ENCODE peak calls at places on chromosome 3, in four cellular contexts. Q is nephron progenitor cell, S is fibroblast of mammary gland, T is fibroblast of pulmonary artery. Z is an unnamed sample.

GRCh38 chr3:42803800-42804112 is 534 bp downstream of the HIGD1A start:
- DNase-seq in Q (peak), S (no peak), T (peak), Z (no peak)

GRCh38 chr3:188544012-188544411 is 390.1 kb downstream of the LPP start:
- DNase-seq in T (no peak), Q (no peak), S (no peak), Z (no peak)

GRCh38 chr3:189049458-189050231 is 122.1 kb upstream of the TPRG1 start:
- DNase-seq in T (no peak), S (no peak), Q (no peak), Z (no peak)

GRCh38 chr3:157176108-157176507 is 16.2 kb upstream of the CCNL1 start:
- DNase-seq in Q (peak), T (no peak), S (peak), Z (peak)

GRCh38 chr3:43254125-43254524 is 32.2 kb upstream of the SNRK start:
- DNase-seq in S (no peak), Q (no peak), T (no peak), Z (no peak)

GRCh38 chr3:196650740-196651311 is 11.3 kb downstream of the NRROS start:
- DNase-seq in T (peak), S (peak), Q (no peak), Z (peak)

GRCh38 chr3:183377307-183377959 is 51.0 kb downstream of the MCF2L2 start:
- DNase-seq in S (peak), T (no peak), Q (no peak), Z (peak)

GRCh38 chr3:174170248-174170647 is 688.9 kb upstream of the NAALADL2 start:
- DNase-seq in S (peak), Q (no peak), T (no peak), Z (no peak)

GRCh38 chr3:51929420-51930003 is 12.2 kb downstream of the RRP9 start:
- DNase-seq in S (peak), T (no peak), Q (peak), Z (peak)

GRCh38 chr3:136818851-136819783 is at the start of gene SLC35G2:
- DNase-seq in S (peak), T (peak), Q (peak), Z (peak)

GRCh38 chr3:30639937-30640336 is 33.5 kb downstream of the TGFBR2 start:
- DNase-seq in S (no peak), Q (no peak), T (no peak), Z (no peak)

GRCh38 chr3:23183114-23183513 is 20.0 kb upstream of the UBE2E2 start:
- DNase-seq in Q (no peak), S (no peak), T (no peak), Z (no peak)

GRCh38 chr3:23189183-23189582 is 13.9 kb upstream of the UBE2E2 start:
- DNase-seq in Q (no peak), T (no peak), S (no peak), Z (no peak)

DNA sequence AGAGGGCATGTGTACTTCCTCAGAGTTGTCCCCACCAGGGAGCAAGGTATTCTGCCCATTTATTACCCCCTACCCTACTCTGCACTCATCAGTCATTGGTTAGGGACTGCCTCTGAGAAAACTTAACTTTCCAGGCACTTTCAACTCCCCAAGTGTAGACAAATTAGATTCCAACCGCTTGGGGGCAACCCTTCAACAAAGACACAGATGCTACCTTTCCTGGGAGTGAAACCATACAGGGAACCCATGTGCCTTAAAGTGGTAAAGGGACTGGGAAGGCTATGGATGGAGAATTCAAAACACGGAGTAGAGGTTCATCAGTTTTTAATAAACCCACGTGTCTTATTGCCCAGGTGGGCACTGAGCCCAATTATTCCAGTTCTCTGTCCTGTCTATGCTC is 19.4 kb upstream of the UBE2E2 start:
- DNase-seq in Q (peak), T (peak), S (peak), Z (peak)
- TF ChIP-seq CTCF in Q (peak), T (peak), S (peak), Z (peak)

GRCh38 chr3:193452338-193452737 is 73.8 kb upstream of the ATP13A5 start:
- DNase-seq in S (no peak), Q (no peak), T (peak), Z (no peak)
- TF ChIP-seq CTCF in S (peak), Q (peak), T (peak), Z (no peak)

GRCh38 chr3:57961828-57962447 is 46.3 kb upstream of the FLNB start:
- DNase-seq in Q (no peak), S (peak), T (peak), Z (peak)
- TF ChIP-seq CTCF in Q (no peak), S (peak), T (peak), Z (peak)

GRCh38 chr3:142931222-142931621 is 32.3 kb downstream of the PAQR9 start:
- DNase-seq in S (no peak), T (no peak), Q (no peak), Z (no peak)
- TF ChIP-seq CTCF in S (peak), T (peak), Q (no peak), Z (no peak)

GRCh38 chr3:8996681-8997121 is 33.4 kb upstream of the RAD18 start:
- DNase-seq in Q (peak), S (peak), T (peak), Z (peak)
- TF ChIP-seq CTCF in Q (peak), S (peak), T (peak), Z (peak)

GRCh38 chr3:119463171-119464169 is at the start of gene TMEM39A:
- DNase-seq in S (peak), Q (peak), T (peak), Z (peak)
- TF ChIP-seq CTCF in S (no peak), Q (no peak), T (no peak), Z (no peak)

GRCh38 chr3:53229171-53229570 is 26.7 kb downstream of the TKT start:
- DNase-seq in S (no peak), Q (no peak), T (no peak), Z (no peak)

GRCh38 chr3:53231532-53232511 is 24.0 kb downstream of the TKT start:
- DNase-seq in T (no peak), Q (no peak), S (no peak), Z (no peak)

GRCh38 chr3:53229606-53230005 is 26.2 kb downstream of the TKT start:
- DNase-seq in S (no peak), T (no peak), Q (no peak), Z (no peak)

GRCh38 chr3:53230789-53231188 is 25.0 kb downstream of the TKT start:
- DNase-seq in S (no peak), T (no peak), Q (no peak), Z (no peak)

DNA sequence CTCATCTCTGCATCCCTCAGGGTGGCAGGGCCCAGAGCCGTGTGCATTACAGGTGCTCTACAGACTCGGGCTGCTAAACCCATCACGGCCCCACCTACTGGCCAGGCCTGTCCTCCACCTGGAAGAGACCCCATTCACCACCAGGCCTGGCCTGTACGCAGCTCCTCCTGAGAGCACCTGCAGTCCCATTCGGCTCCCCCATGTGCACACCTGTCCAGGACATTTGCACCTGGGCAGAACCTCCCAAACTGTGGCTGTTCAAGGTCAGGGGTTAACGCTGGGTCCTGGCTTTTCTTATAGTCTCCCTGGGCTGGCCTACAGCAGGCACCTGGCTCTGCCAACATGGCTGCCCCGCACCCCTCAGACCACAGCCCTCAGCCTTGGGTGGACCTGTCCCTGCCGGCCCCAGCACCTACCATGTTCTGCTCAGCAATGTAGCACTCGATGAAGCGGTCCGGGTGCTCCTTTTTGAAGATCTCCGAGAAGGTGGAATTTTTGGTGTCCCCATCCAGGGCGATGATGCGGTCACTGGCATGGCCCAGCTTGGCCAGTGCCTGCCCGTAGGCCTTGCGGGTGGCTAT is 25.7 kb downstream of the TKT start:
- DNase-seq in Q (no peak), S (no peak), T (no peak), Z (no peak)
- TF ChIP-seq CTCF in Q (no peak), S (no peak), T (no peak), Z (peak)